ENCODE peak calls at places on chromosomes 7 and 10, in six cellular contexts. One of them, this sample, is unnamed.

GRCh38 chr10:8034666-8035640 is 19.5 kb upstream of the GATA3 start:
- DNase-seq in effector CD4-positive, alpha-beta T cell: no peak
- DNase-seq in skeletal muscle cell: no peak
- DNase-seq in substantia nigra: no peak
- DNase-seq in uterus: no peak
- DNase-seq in neural progenitor cell: peak; percentile 59
- DNase-seq in this sample: no peak

GRCh38 chr7:73738220-73738611 is 386 bp downstream of the ABHD11 start:
- DNase-seq in substantia nigra: peak; percentile 49
- DNase-seq in neural progenitor cell: peak; percentile 74
- DNase-seq in uterus: peak; percentile 63
- DNase-seq in effector CD4-positive, alpha-beta T cell: peak; percentile 54
- DNase-seq in skeletal muscle cell: no peak
- DNase-seq in this sample: peak; percentile 56

GRCh38 chr10:87657370-87657769 is 2.3 kb upstream of the PAPSS2 start:
- DNase-seq in effector CD4-positive, alpha-beta T cell: no peak
- DNase-seq in neural progenitor cell: no peak
- DNase-seq in substantia nigra: no peak
- DNase-seq in skeletal muscle cell: no peak
- DNase-seq in uterus: peak; percentile 58
- DNase-seq in this sample: no peak

GRCh38 chr7:30650455-30650854 is 31.8 kb downstream of the CRHR2 start:
- DNase-seq in neural progenitor cell: no peak
- DNase-seq in uterus: no peak
- DNase-seq in effector CD4-positive, alpha-beta T cell: no peak
- DNase-seq in substantia nigra: no peak
- DNase-seq in skeletal muscle cell: no peak
- DNase-seq in this sample: no peak

GRCh38 chr10:78277734-78278404 is 244.2 kb downstream of the RPS24 start:
- DNase-seq in substantia nigra: peak; percentile 59
- DNase-seq in uterus: peak; percentile 52
- DNase-seq in effector CD4-positive, alpha-beta T cell: no peak
- DNase-seq in skeletal muscle cell: peak; percentile 16
- DNase-seq in neural progenitor cell: no peak
- DNase-seq in this sample: no peak

GRCh38 chr7:3194501-3195141 is 106.4 kb upstream of the SDK1 start:
- DNase-seq in skeletal muscle cell: peak; percentile 51
- DNase-seq in uterus: no peak
- DNase-seq in effector CD4-positive, alpha-beta T cell: no peak
- DNase-seq in neural progenitor cell: peak; percentile 77
- DNase-seq in substantia nigra: no peak
- DNase-seq in this sample: no peak

GRCh38 chr10:14184841-14185500 is 145.8 kb downstream of the FRMD4A start:
- DNase-seq in effector CD4-positive, alpha-beta T cell: peak; percentile 34
- DNase-seq in substantia nigra: no peak
- DNase-seq in neural progenitor cell: peak; percentile 54
- DNase-seq in skeletal muscle cell: no peak
- DNase-seq in uterus: no peak
- DNase-seq in this sample: peak; percentile 53

GRCh38 chr10:124522903-124523260 is 61.3 kb downstream of the LHPP start:
- DNase-seq in skeletal muscle cell: no peak
- DNase-seq in uterus: no peak
- DNase-seq in effector CD4-positive, alpha-beta T cell: no peak
- DNase-seq in substantia nigra: no peak
- DNase-seq in neural progenitor cell: peak; percentile 2
- DNase-seq in this sample: no peak

GRCh38 chr7:46281071-46281470 is 360.0 kb upstream of the IGFBP3 start:
- DNase-seq in effector CD4-positive, alpha-beta T cell: no peak
- DNase-seq in neural progenitor cell: no peak
- DNase-seq in substantia nigra: no peak
- DNase-seq in skeletal muscle cell: no peak
- DNase-seq in uterus: no peak
- DNase-seq in this sample: no peak

GRCh38 chr10:97075421-97075820 is 110.3 kb downstream of the SLIT1 start:
- DNase-seq in effector CD4-positive, alpha-beta T cell: no peak
- DNase-seq in skeletal muscle cell: no peak
- DNase-seq in substantia nigra: no peak
- DNase-seq in neural progenitor cell: no peak
- DNase-seq in uterus: no peak
- DNase-seq in this sample: no peak

GRCh38 chr7:26863504-26864308 is 684 bp downstream of the SKAP2 start:
- DNase-seq in skeletal muscle cell: no peak
- DNase-seq in uterus: no peak
- DNase-seq in effector CD4-positive, alpha-beta T cell: no peak
- DNase-seq in substantia nigra: no peak
- DNase-seq in neural progenitor cell: no peak
- DNase-seq in this sample: no peak

GRCh38 chr10:44306762-44307161 is 78.1 kb downstream of the CXCL12 start:
- DNase-seq in substantia nigra: no peak
- DNase-seq in skeletal muscle cell: no peak
- DNase-seq in uterus: no peak
- DNase-seq in effector CD4-positive, alpha-beta T cell: no peak
- DNase-seq in neural progenitor cell: peak; percentile 17
- DNase-seq in this sample: no peak

GRCh38 chr7:134141868-134142264 is 14.7 kb downstream of the LRGUK start:
- DNase-seq in effector CD4-positive, alpha-beta T cell: no peak
- DNase-seq in neural progenitor cell: no peak
- DNase-seq in substantia nigra: no peak
- DNase-seq in skeletal muscle cell: no peak
- DNase-seq in uterus: no peak
- DNase-seq in this sample: no peak

GRCh38 chr10:33657913-33658312 is 323.4 kb upstream of the NRP1 start:
- DNase-seq in effector CD4-positive, alpha-beta T cell: no peak
- DNase-seq in uterus: no peak
- DNase-seq in substantia nigra: no peak
- DNase-seq in neural progenitor cell: no peak
- DNase-seq in skeletal muscle cell: no peak
- DNase-seq in this sample: no peak

GRCh38 chr10:30557884-30558283 is 71.7 kb downstream of the LYZL2 start:
- DNase-seq in effector CD4-positive, alpha-beta T cell: no peak
- DNase-seq in neural progenitor cell: no peak
- DNase-seq in uterus: no peak
- DNase-seq in substantia nigra: no peak
- DNase-seq in skeletal muscle cell: peak; percentile 8
- DNase-seq in this sample: no peak

GRCh38 chr10:43707755-43708154 is 59.1 kb upstream of the ZNF32 start:
- DNase-seq in uterus: no peak
- DNase-seq in substantia nigra: no peak
- DNase-seq in skeletal muscle cell: no peak
- DNase-seq in neural progenitor cell: peak; percentile 26
- DNase-seq in effector CD4-positive, alpha-beta T cell: no peak
- DNase-seq in this sample: no peak

GRCh38 chr7:105268511-105269392 is 120.0 kb downstream of the SRPK2 start:
- DNase-seq in uterus: no peak
- DNase-seq in neural progenitor cell: no peak
- DNase-seq in skeletal muscle cell: peak; percentile 22
- DNase-seq in effector CD4-positive, alpha-beta T cell: no peak
- DNase-seq in substantia nigra: no peak
- DNase-seq in this sample: no peak

GRCh38 chr10:14701466-14701865 is 73.2 kb downstream of the FAM107B start:
- DNase-seq in skeletal muscle cell: no peak
- DNase-seq in neural progenitor cell: no peak
- DNase-seq in effector CD4-positive, alpha-beta T cell: no peak
- DNase-seq in substantia nigra: no peak
- DNase-seq in uterus: no peak
- DNase-seq in this sample: no peak

GRCh38 chr10:78408011-78408410 is 374.3 kb downstream of the RPS24 start:
- DNase-seq in neural progenitor cell: no peak
- DNase-seq in substantia nigra: no peak
- DNase-seq in effector CD4-positive, alpha-beta T cell: no peak
- DNase-seq in skeletal muscle cell: no peak
- DNase-seq in uterus: no peak
- DNase-seq in this sample: no peak

GRCh38 chr7:116802144-116802747 is 60.1 kb upstream of the CAPZA2 start:
- DNase-seq in uterus: no peak
- DNase-seq in substantia nigra: no peak
- DNase-seq in skeletal muscle cell: no peak
- DNase-seq in neural progenitor cell: peak; percentile 67
- DNase-seq in effector CD4-positive, alpha-beta T cell: no peak
- DNase-seq in this sample: no peak

GRCh38 chr7:5296015-5296621 is 13.4 kb downstream of the SLC29A4 start:
- DNase-seq in neural progenitor cell: peak; percentile 86
- DNase-seq in substantia nigra: no peak
- DNase-seq in effector CD4-positive, alpha-beta T cell: peak; percentile 13
- DNase-seq in uterus: no peak
- DNase-seq in skeletal muscle cell: no peak
- DNase-seq in this sample: no peak

GRCh38 chr10:19570991-19571390 is 245.2 kb upstream of the PLXDC2 start:
- DNase-seq in skeletal muscle cell: no peak
- DNase-seq in substantia nigra: no peak
- DNase-seq in uterus: no peak
- DNase-seq in effector CD4-positive, alpha-beta T cell: no peak
- DNase-seq in neural progenitor cell: no peak
- DNase-seq in this sample: no peak

GRCh38 chr10:48238826-48239520 is 35.5 kb downstream of the FRMPD2 start:
- DNase-seq in effector CD4-positive, alpha-beta T cell: no peak
- DNase-seq in skeletal muscle cell: no peak
- DNase-seq in uterus: no peak
- DNase-seq in substantia nigra: no peak
- DNase-seq in neural progenitor cell: peak; percentile 21
- DNase-seq in this sample: no peak

GRCh38 chr7:116316838-116317612 is 106.7 kb downstream of the TES start:
- DNase-seq in effector CD4-positive, alpha-beta T cell: no peak
- DNase-seq in substantia nigra: peak; percentile 39
- DNase-seq in uterus: peak; percentile 74
- DNase-seq in neural progenitor cell: peak; percentile 54
- DNase-seq in skeletal muscle cell: peak; percentile 99
- DNase-seq in this sample: peak; percentile 45

GRCh38 chr7:139034336-139034735 is 1.5 kb downstream of the ZC3HAV1L start:
- DNase-seq in uterus: no peak
- DNase-seq in neural progenitor cell: no peak
- DNase-seq in effector CD4-positive, alpha-beta T cell: no peak
- DNase-seq in skeletal muscle cell: no peak
- DNase-seq in substantia nigra: no peak
- DNase-seq in this sample: no peak

GRCh38 chr10:48649349-48649944 is 35.2 kb upstream of the WDFY4 start:
- DNase-seq in uterus: no peak
- DNase-seq in effector CD4-positive, alpha-beta T cell: no peak
- DNase-seq in skeletal muscle cell: no peak
- DNase-seq in substantia nigra: no peak
- DNase-seq in neural progenitor cell: no peak
- DNase-seq in this sample: no peak

GRCh38 chr7:138170959-138171703 is 94.9 kb downstream of the AKR1D1 start:
- DNase-seq in skeletal muscle cell: no peak
- DNase-seq in neural progenitor cell: no peak
- DNase-seq in uterus: no peak
- DNase-seq in substantia nigra: no peak
- DNase-seq in effector CD4-positive, alpha-beta T cell: no peak
- DNase-seq in this sample: no peak

GRCh38 chr10:121454776-121455175 is 143.5 kb downstream of the FGFR2 start:
- DNase-seq in neural progenitor cell: no peak
- DNase-seq in substantia nigra: no peak
- DNase-seq in skeletal muscle cell: no peak
- DNase-seq in effector CD4-positive, alpha-beta T cell: no peak
- DNase-seq in uterus: no peak
- DNase-seq in this sample: no peak

GRCh38 chr7:139673230-139673629 is 104.6 kb downstream of the HIPK2 start:
- DNase-seq in effector CD4-positive, alpha-beta T cell: no peak
- DNase-seq in substantia nigra: no peak
- DNase-seq in skeletal muscle cell: no peak
- DNase-seq in neural progenitor cell: no peak
- DNase-seq in uterus: no peak
- DNase-seq in this sample: no peak

GRCh38 chr7:157673573-157673972 is 336.8 kb downstream of the DNAJB6 start:
- DNase-seq in neural progenitor cell: no peak
- DNase-seq in effector CD4-positive, alpha-beta T cell: no peak
- DNase-seq in substantia nigra: no peak
- DNase-seq in uterus: no peak
- DNase-seq in skeletal muscle cell: no peak
- DNase-seq in this sample: peak; percentile 38

GRCh38 chr7:3238525-3239210 is 62.4 kb upstream of the SDK1 start:
- DNase-seq in uterus: no peak
- DNase-seq in substantia nigra: no peak
- DNase-seq in neural progenitor cell: no peak
- DNase-seq in skeletal muscle cell: no peak
- DNase-seq in effector CD4-positive, alpha-beta T cell: no peak
- DNase-seq in this sample: no peak

GRCh38 chr10:44908936-44909335 is 2.2 kb upstream of the TMEM72 start:
- DNase-seq in substantia nigra: no peak
- DNase-seq in neural progenitor cell: no peak
- DNase-seq in uterus: no peak
- DNase-seq in skeletal muscle cell: no peak
- DNase-seq in effector CD4-positive, alpha-beta T cell: no peak
- DNase-seq in this sample: no peak

GRCh38 chr7:151847681-151848081 is 29.2 kb downstream of the PRKAG2 start:
- DNase-seq in skeletal muscle cell: no peak
- DNase-seq in substantia nigra: no peak
- DNase-seq in effector CD4-positive, alpha-beta T cell: no peak
- DNase-seq in neural progenitor cell: no peak
- DNase-seq in uterus: no peak
- DNase-seq in this sample: no peak

GRCh38 chr7:54811016-54811924 is 52.3 kb upstream of the SEC61G start:
- DNase-seq in skeletal muscle cell: peak; percentile 78
- DNase-seq in uterus: no peak
- DNase-seq in effector CD4-positive, alpha-beta T cell: no peak
- DNase-seq in substantia nigra: no peak
- DNase-seq in neural progenitor cell: no peak
- DNase-seq in this sample: no peak

GRCh38 chr10:89206402-89207180 is 526 bp downstream of the CH25H start:
- DNase-seq in effector CD4-positive, alpha-beta T cell: peak; percentile 24
- DNase-seq in neural progenitor cell: no peak
- DNase-seq in skeletal muscle cell: no peak
- DNase-seq in uterus: no peak
- DNase-seq in substantia nigra: no peak
- DNase-seq in this sample: peak; percentile 46

GRCh38 chr10:3689871-3690510 is 95.0 kb downstream of the KLF6 start:
- DNase-seq in substantia nigra: no peak
- DNase-seq in uterus: no peak
- DNase-seq in neural progenitor cell: no peak
- DNase-seq in effector CD4-positive, alpha-beta T cell: no peak
- DNase-seq in skeletal muscle cell: no peak
- DNase-seq in this sample: no peak

GRCh38 chr10:63608511-63608910 is 87.3 kb downstream of the REEP3 start:
- DNase-seq in skeletal muscle cell: no peak
- DNase-seq in uterus: no peak
- DNase-seq in effector CD4-positive, alpha-beta T cell: no peak
- DNase-seq in substantia nigra: no peak
- DNase-seq in neural progenitor cell: no peak
- DNase-seq in this sample: no peak

GRCh38 chr7:86469680-86470295 is 173.9 kb upstream of the GRM3 start:
- DNase-seq in substantia nigra: peak; percentile 68
- DNase-seq in effector CD4-positive, alpha-beta T cell: peak; percentile 2
- DNase-seq in uterus: no peak
- DNase-seq in skeletal muscle cell: peak; percentile 1
- DNase-seq in neural progenitor cell: peak; percentile 93
- DNase-seq in this sample: no peak

GRCh38 chr10:114943000-114943399 is 5.0 kb downstream of the TRUB1 start:
- DNase-seq in uterus: no peak
- DNase-seq in substantia nigra: no peak
- DNase-seq in skeletal muscle cell: no peak
- DNase-seq in effector CD4-positive, alpha-beta T cell: no peak
- DNase-seq in neural progenitor cell: no peak
- DNase-seq in this sample: no peak